ENCODE peak calls at places on chromosomes 13 and 19, in nine cellular contexts. S, O, Y, F, T, N, U, E and I are unnamed samples.

GRCh38 chr13:108947551-108948030 is 318.2 kb downstream of the MYO16 start:
- DNase-seq in N (no peak), O (no peak), U (no peak), T (no peak), Y (no peak), F (no peak), S (no peak), E (no peak), I (no peak)

GRCh38 chr13:43044720-43045301 is 21.4 kb downstream of the DNAJC15 start:
- DNase-seq in N (no peak), E (no peak), U (no peak), S (no peak), O (no peak), Y (no peak), T (no peak), F (peak; percentile 19), I (no peak)

GRCh38 chr13:48579167-48579918 is 46.5 kb upstream of the RCBTB2 start:
- DNase-seq in O (no peak), F (peak; percentile 94), U (no peak), N (no peak), E (no peak), S (no peak), T (peak; percentile 10), Y (no peak), I (peak; percentile 88)

GRCh38 chr19:45710731-45711130 is 18.3 kb downstream of the QPCTL start:
- DNase-seq in F (no peak), O (no peak), N (no peak), Y (no peak), T (no peak), E (no peak), S (no peak), U (no peak), I (peak; percentile 25)

GRCh38 chr13:59459972-59460371 is 703.8 kb downstream of the DIAPH3 start:
- DNase-seq in N (no peak), E (no peak), O (no peak), U (no peak), S (no peak), F (no peak), T (no peak), Y (no peak), I (no peak)

GRCh38 chr19:44681992-44682790 is 10.9 kb downstream of the CEACAM19 start:
- DNase-seq in Y (no peak), N (no peak), F (no peak), U (no peak), T (no peak), S (no peak), O (no peak), E (no peak), I (no peak)

GRCh38 chr13:78376033-78376432 is 227.3 kb downstream of the POU4F1 start:
- DNase-seq in F (no peak), O (no peak), S (no peak), T (no peak), E (no peak), U (no peak), N (no peak), Y (no peak), I (no peak)

GRCh38 chr19:14434157-14434501 is 1.0 kb downstream of the PKN1 start:
- DNase-seq in O (no peak), T (no peak), E (no peak), U (no peak), F (no peak), Y (no peak), S (no peak), N (peak; percentile 18), I (peak; percentile 38)

GRCh38 chr19:18469245-18470107 is 31.5 kb upstream of the ISYNA1 start:
- DNase-seq in Y (no peak), E (no peak), N (peak; percentile 51), O (peak; percentile 77), U (peak; percentile 48), T (peak; percentile 64), F (peak; percentile 59), S (peak; percentile 44), I (peak; percentile 45)

GRCh38 chr13:31733066-31733465 is 6.3 kb upstream of the RXFP2 start:
- DNase-seq in U (no peak), E (no peak), S (no peak), F (no peak), T (no peak), Y (no peak), O (no peak), N (no peak), I (no peak)

GRCh38 chr13:78881054-78881453 is 222.1 kb upstream of the OBI1 start:
- DNase-seq in Y (no peak), F (no peak), O (no peak), N (no peak), S (no peak), E (peak; percentile 1), U (no peak), T (no peak), I (no peak)

GRCh38 chr19:38869836-38870607 is 8.1 kb downstream of the RINL start:
- DNase-seq in U (peak; percentile 91), O (peak; percentile 91), S (peak; percentile 94), E (peak; percentile 91), T (peak; percentile 79), Y (no peak), N (peak; percentile 92), F (peak; percentile 94), I (peak; percentile 96)

GRCh38 chr19:46240693-46241092 is 11.2 kb downstream of the IGFL1 start:
- DNase-seq in S (no peak), N (no peak), F (no peak), T (no peak), Y (no peak), O (no peak), E (no peak), U (no peak), I (no peak)

GRCh38 chr13:111659842-111660241 is 339.4 kb downstream of the TEX29 start:
- DNase-seq in Y (no peak), O (no peak), T (no peak), E (peak; percentile 65), U (no peak), N (no peak), F (no peak), S (no peak), I (no peak)

GRCh38 chr19:41795031-41795461 is 1.3 kb upstream of the CEACAM3 start:
- DNase-seq in E (peak; percentile 55), Y (no peak), N (peak; percentile 36), F (peak; percentile 61), O (no peak), T (peak; percentile 18), U (peak; percentile 44), S (no peak), I (peak; percentile 73)

GRCh38 chr13:39189778-39190177 is 151.5 kb downstream of the NHLRC3 start:
- DNase-seq in T (no peak), Y (no peak), O (no peak), U (no peak), N (no peak), E (no peak), F (no peak), S (no peak), I (no peak)

GRCh38 chr13:35139591-35139990 is 197.5 kb downstream of the NBEA start:
- DNase-seq in U (no peak), S (no peak), N (no peak), E (no peak), T (no peak), Y (no peak), O (no peak), F (no peak), I (no peak)

GRCh38 chr19:29449371-29449770 is 76.4 kb upstream of the VSTM2B start:
- DNase-seq in S (no peak), E (no peak), F (no peak), N (no peak), U (no peak), T (no peak), O (no peak), Y (no peak), I (no peak)